ENCODE peak calls at places on chromosomes 1 and 21, in nine cellular contexts. S is IMR-90, O is Peyer's patch, B is H54, P is suprapubic skin, L is lower leg skin, T is sigmoid colon, J is A549, U is H1. I is an unnamed sample.

GRCh38 chr1:178961331-178961730 is 64.4 kb upstream of the FAM20B start:
- DNase-seq in U (no peak), S (no peak), P (no peak), J (no peak), B (no peak), L (no peak), O (no peak), T (no peak), I (no peak)

GRCh38 chr1:63063367-63063766 is 259.0 kb upstream of the FOXD3 start:
- DNase-seq in J (no peak), O (no peak), S (no peak), L (no peak), P (no peak), B (no peak), T (no peak), U (no peak), I (no peak)

GRCh38 chr1:181117648-181118449 is 29.3 kb downstream of the IER5 start:
- DNase-seq in J (peak), L (no peak), P (no peak), O (no peak), B (no peak), T (no peak), S (peak), U (no peak), I (no peak)

GRCh38 chr1:197467881-197468280 is 199.8 kb downstream of the CRB1 start:
- DNase-seq in L (no peak), P (no peak), S (peak), O (no peak), J (no peak), T (no peak), U (no peak), B (no peak), I (no peak)

GRCh38 chr1:184827600-184828368 is 73.1 kb upstream of the EDEM3 start:
- DNase-seq in B (peak), P (no peak), S (peak), T (no peak), L (no peak), J (no peak), O (no peak), U (peak), I (no peak)

GRCh38 chr1:38274974-38275373 is 228.4 kb upstream of the POU3F1 start:
- DNase-seq in T (peak), U (no peak), O (no peak), B (no peak), J (no peak), S (no peak), L (no peak), P (no peak), I (no peak)

GRCh38 chr1:94778808-94779207 is 41.3 kb upstream of the SLC44A3 start:
- DNase-seq in U (no peak), B (no peak), S (no peak), O (no peak), J (no peak), L (no peak), T (no peak), P (no peak), I (no peak)

GRCh38 chr1:19066874-19067186 is 110.4 kb upstream of the IFFO2 start:
- DNase-seq in P (no peak), B (no peak), T (no peak), O (no peak), S (no peak), J (no peak), U (no peak), L (no peak), I (no peak)

GRCh38 chr1:204186597-204186996 is 9.7 kb downstream of the KISS1 start:
- DNase-seq in B (no peak), J (no peak), O (no peak), T (no peak), P (no peak), L (no peak), S (no peak), U (no peak), I (no peak)

GRCh38 chr1:61083014-61083798 is 845 bp downstream of the NFIA start:
- DNase-seq in U (no peak), L (no peak), J (peak), T (no peak), O (no peak), B (no peak), P (no peak), S (no peak), I (peak)

GRCh38 chr1:63068626-63069025 is 253.7 kb upstream of the FOXD3 start:
- DNase-seq in P (no peak), L (no peak), J (no peak), O (no peak), T (no peak), S (no peak), U (no peak), B (peak), I (no peak)

GRCh38 chr1:9715536-9716226 is 64.2 kb downstream of the PIK3CD start:
- DNase-seq in P (no peak), J (no peak), O (peak), S (no peak), U (no peak), B (no peak), L (no peak), T (no peak), I (no peak)

GRCh38 chr1:19689131-19689757 is 24.6 kb downstream of the HTR6 start:
- DNase-seq in O (no peak), B (no peak), J (no peak), P (no peak), U (no peak), T (no peak), S (no peak), L (no peak), I (no peak)

GRCh38 chr1:21347072-21347581 is 56.9 kb upstream of the ECE1 start:
- DNase-seq in L (no peak), S (no peak), T (no peak), P (no peak), U (no peak), J (no peak), O (no peak), B (no peak), I (no peak)

GRCh38 chr1:62728963-62729362 is 40.8 kb upstream of the DOCK7 start:
- DNase-seq in S (no peak), P (no peak), U (no peak), L (no peak), B (no peak), T (no peak), J (no peak), O (no peak), I (no peak)

GRCh38 chr21:36800734-36801133 is 101.8 kb downstream of the SIM2 start:
- DNase-seq in L (no peak), S (no peak), T (no peak), U (no peak), P (no peak), O (no peak), J (no peak), B (no peak), I (no peak)

GRCh38 chr1:172351347-172351746 is 69.1 kb upstream of the C1orf105 start:
- DNase-seq in T (no peak), B (no peak), O (no peak), L (no peak), J (no peak), S (peak), P (no peak), U (no peak), I (no peak)

GRCh38 chr1:232853994-232854532 is 48.8 kb downstream of the MAP10 start:
- DNase-seq in U (no peak), L (no peak), B (no peak), J (no peak), S (peak), P (no peak), O (no peak), T (no peak), I (no peak)

GRCh38 chr1:59814180-59814900 is 409 bp upstream of the HOOK1 start:
- DNase-seq in J (peak), T (no peak), P (peak), L (peak), B (no peak), O (peak), S (no peak), U (peak), I (peak)

GRCh38 chr1:109296782-109297181 is 10.0 kb downstream of the MYBPHL start:
- DNase-seq in L (no peak), T (no peak), J (no peak), P (no peak), O (no peak), S (no peak), U (no peak), B (no peak), I (no peak)

GRCh38 chr21:35179990-35180557 is 131.0 kb upstream of the RUNX1 start:
- DNase-seq in O (no peak), U (no peak), J (no peak), B (peak), S (peak), T (no peak), L (no peak), P (no peak), I (no peak)

GRCh38 chr1:15132961-15133360 is 20.6 kb upstream of the TMEM51 start:
- DNase-seq in P (no peak), O (no peak), J (no peak), B (no peak), S (no peak), T (no peak), U (no peak), L (no peak), I (no peak)

GRCh38 chr1:235106457-235106856 is 22.2 kb downstream of the TOMM20 start:
- DNase-seq in S (no peak), P (no peak), O (no peak), T (no peak), J (no peak), B (no peak), U (no peak), L (no peak), I (no peak)

GRCh38 chr1:17527036-17527914 is 12.2 kb upstream of the ARHGEF10L start:
- DNase-seq in U (no peak), J (peak), S (peak), O (no peak), P (no peak), L (peak), B (no peak), T (no peak), I (peak)

GRCh38 chr1:196105901-196106300 is 502.3 kb downstream of the KCNT2 start:
- DNase-seq in B (no peak), L (no peak), U (no peak), S (no peak), P (no peak), O (no peak), T (no peak), J (no peak), I (no peak)

GRCh38 chr1:153534226-153534932 is 1.4 kb downstream of the S100A6 start:
- DNase-seq in O (no peak), T (peak), B (no peak), J (peak), L (peak), P (peak), U (no peak), S (peak), I (peak)

GRCh38 chr1:230938924-230939368 is 39.7 kb downstream of the TTC13 start:
- DNase-seq in O (no peak), L (no peak), B (no peak), T (no peak), U (no peak), S (no peak), J (no peak), P (no peak), I (no peak)

GRCh38 chr1:234499119-234500039 is 20.4 kb upstream of the TARBP1 start:
- DNase-seq in J (peak), S (peak), P (peak), T (peak), L (peak), O (peak), B (peak), U (no peak), I (peak)

GRCh38 chr1:180911640-180912161 is 996 bp upstream of the KIAA1614 start:
- DNase-seq in B (no peak), T (peak), O (no peak), P (peak), L (no peak), J (no peak), S (peak), U (no peak), I (peak)

GRCh38 chr1:219188331-219188803 is 14.7 kb downstream of the LYPLAL1 start:
- DNase-seq in U (no peak), B (no peak), L (no peak), J (no peak), T (no peak), O (no peak), S (no peak), P (no peak), I (no peak)

GRCh38 chr1:219189021-219189824 is 15.5 kb downstream of the LYPLAL1 start:
- DNase-seq in L (no peak), O (no peak), T (no peak), B (no peak), J (no peak), P (no peak), S (peak), U (no peak), I (no peak)

GRCh38 chr1:219184337-219184736 is 10.7 kb downstream of the LYPLAL1 start:
- DNase-seq in T (no peak), S (no peak), O (no peak), B (no peak), U (no peak), J (no peak), P (no peak), L (no peak), I (no peak)

GRCh38 chr1:219189942-219190341 is 16.3 kb downstream of the LYPLAL1 start:
- DNase-seq in L (no peak), P (no peak), O (no peak), S (no peak), U (no peak), J (no peak), T (no peak), B (no peak), I (no peak)

GRCh38 chr1:219185486-219186117 is 11.9 kb downstream of the LYPLAL1 start:
- DNase-seq in J (no peak), S (no peak), O (no peak), B (no peak), L (no peak), T (no peak), P (no peak), U (no peak), I (no peak)
- TF ChIP-seq POLR2A in J (no peak), S (no peak), O (no peak), B (no peak), L (no peak), T (no peak), P (no peak), U (no peak), I (no peak)

GRCh38 chr1:89843279-89844121 is 22.7 kb downstream of the LRRC8D start:
- DNase-seq in P (peak), S (peak), L (peak), T (peak), B (peak), U (no peak), J (peak), O (peak), I (peak)
- TF ChIP-seq POLR2A in P (no peak), S (peak), L (no peak), T (no peak), B (peak), U (peak), J (peak), O (no peak), I (no peak)

DNA sequence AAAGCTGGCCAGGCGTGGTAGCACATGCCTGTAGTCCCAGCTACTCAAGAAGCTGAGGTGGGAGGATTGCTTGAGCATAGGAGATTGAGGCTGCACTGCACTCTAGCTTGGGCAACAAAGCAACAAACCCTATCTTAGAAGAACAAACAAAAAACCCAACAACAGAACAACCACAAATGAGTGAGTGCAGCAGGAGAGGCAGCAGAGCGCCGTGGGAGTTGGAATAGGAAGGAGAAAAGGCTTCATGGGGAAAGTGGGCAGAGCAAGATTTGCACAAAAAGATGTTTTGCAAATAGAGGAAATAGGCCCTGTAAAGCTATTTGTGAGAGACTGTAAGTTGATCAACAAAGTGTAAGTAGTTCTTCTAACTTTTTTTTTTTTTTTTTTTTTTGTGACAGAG is 19.6 kb downstream of the SMAP2 start:
- DNase-seq in P (no peak), J (no peak), B (no peak), T (no peak), U (no peak), O (peak), S (no peak), L (no peak), I (no peak)
- TF ChIP-seq POLR2A in P (no peak), J (no peak), B (no peak), T (no peak), U (no peak), O (no peak), S (no peak), L (no peak), I (no peak)

GRCh38 chr1:239744851-239745250 is 346.8 kb upstream of the FMN2 start:
- DNase-seq in U (no peak), P (no peak), O (no peak), B (no peak), J (no peak), L (no peak), S (no peak), T (no peak), I (no peak)
- TF ChIP-seq POLR2A in U (no peak), P (no peak), O (no peak), B (no peak), J (no peak), L (no peak), S (no peak), T (no peak), I (no peak)

GRCh38 chr21:44354775-44355771 is 1.7 kb downstream of the TRPM2 start:
- DNase-seq in L (no peak), B (no peak), S (no peak), O (peak), P (no peak), T (no peak), J (no peak), U (no peak), I (no peak)

GRCh38 chr21:44351535-44352252 is 1.7 kb upstream of the TRPM2 start:
- DNase-seq in O (no peak), U (no peak), T (no peak), J (no peak), B (no peak), S (no peak), L (no peak), P (peak), I (no peak)

GRCh38 chr21:44352253-44352860 is 1.1 kb upstream of the TRPM2 start:
- DNase-seq in O (no peak), U (no peak), J (no peak), S (no peak), L (no peak), T (no peak), B (no peak), P (peak), I (no peak)

GRCh38 chr21:44353200-44353970 is at the start of gene TRPM2:
- DNase-seq in O (peak), P (peak), L (no peak), S (no peak), B (no peak), U (no peak), T (no peak), J (no peak), I (peak)

GRCh38 chr21:44354001-44354405 is 582 bp downstream of the TRPM2 start:
- DNase-seq in T (no peak), S (no peak), B (no peak), O (no peak), U (no peak), J (no peak), L (no peak), P (no peak), I (no peak)
- TF ChIP-seq POLR2A in T (no peak), S (no peak), B (no peak), O (no peak), U (no peak), J (no peak), L (no peak), P (no peak), I (no peak)

GRCh38 chr1:169682077-169682476 is 29.3 kb downstream of the SELL start:
- DNase-seq in J (no peak), S (no peak), B (no peak), U (no peak), L (no peak), P (no peak), O (no peak), T (no peak), I (no peak)
- TF ChIP-seq POLR2A in J (no peak), S (no peak), B (no peak), U (no peak), L (no peak), P (no peak), O (no peak), T (no peak), I (no peak)

GRCh38 chr1:24094554-24094953 is 17.4 kb downstream of the MYOM3 start:
- DNase-seq in J (no peak), S (no peak), P (no peak), L (no peak), U (no peak), O (no peak), T (no peak), B (no peak), I (no peak)

GRCh38 chr1:24097663-24098062 is 14.3 kb downstream of the MYOM3 start:
- DNase-seq in U (no peak), P (no peak), L (no peak), J (no peak), B (no peak), T (no peak), O (no peak), S (no peak), I (no peak)

GRCh38 chr1:24095140-24095859 is 16.6 kb downstream of the MYOM3 start:
- DNase-seq in U (no peak), J (no peak), O (no peak), S (no peak), L (no peak), P (no peak), T (no peak), B (no peak), I (no peak)

GRCh38 chr1:24096737-24097103 is 15.2 kb downstream of the MYOM3 start:
- DNase-seq in P (no peak), T (no peak), B (no peak), U (no peak), S (no peak), O (no peak), J (no peak), L (no peak), I (no peak)

DNA sequence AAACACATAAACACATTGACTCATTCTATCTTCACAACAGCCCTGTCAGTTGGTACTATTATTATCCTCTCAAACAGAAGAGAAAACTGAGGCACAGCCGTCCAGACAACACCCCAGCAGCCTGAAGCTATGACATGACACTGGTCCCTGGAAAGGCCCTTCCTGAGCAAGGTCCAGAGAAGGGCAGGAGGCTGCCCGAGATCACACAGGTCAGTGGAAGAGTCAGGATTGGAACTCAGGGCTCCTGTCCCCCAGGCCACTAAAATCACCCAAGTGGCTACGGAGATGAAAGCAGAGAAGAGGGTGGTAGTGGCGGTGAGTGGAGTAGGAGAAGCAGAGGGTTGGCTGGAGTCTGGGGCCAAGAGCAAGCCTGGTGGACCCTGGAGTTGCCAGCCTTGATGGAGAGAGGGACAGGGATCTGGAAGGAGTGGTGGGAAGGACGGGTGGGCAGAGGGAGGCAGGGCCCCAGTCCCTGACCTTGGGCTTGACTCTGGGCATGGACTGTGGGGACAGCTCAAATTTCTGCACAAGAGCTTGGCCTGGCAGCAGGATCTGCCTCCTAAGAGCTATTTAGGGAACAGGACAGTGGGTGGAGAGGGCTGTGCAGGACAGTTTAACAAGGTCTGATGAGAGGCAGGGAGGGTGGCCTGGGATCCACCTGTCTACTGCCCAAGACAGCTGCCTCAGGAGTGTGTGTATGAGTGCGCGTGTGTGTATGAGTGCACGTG is 15.8 kb downstream of the MYOM3 start:
- DNase-seq in J (no peak), T (no peak), O (no peak), U (no peak), S (no peak), L (no peak), P (no peak), B (no peak), I (no peak)
- TF ChIP-seq POLR2A in J (no peak), T (no peak), O (no peak), U (no peak), S (no peak), L (no peak), P (no peak), B (no peak), I (no peak)

DNA sequence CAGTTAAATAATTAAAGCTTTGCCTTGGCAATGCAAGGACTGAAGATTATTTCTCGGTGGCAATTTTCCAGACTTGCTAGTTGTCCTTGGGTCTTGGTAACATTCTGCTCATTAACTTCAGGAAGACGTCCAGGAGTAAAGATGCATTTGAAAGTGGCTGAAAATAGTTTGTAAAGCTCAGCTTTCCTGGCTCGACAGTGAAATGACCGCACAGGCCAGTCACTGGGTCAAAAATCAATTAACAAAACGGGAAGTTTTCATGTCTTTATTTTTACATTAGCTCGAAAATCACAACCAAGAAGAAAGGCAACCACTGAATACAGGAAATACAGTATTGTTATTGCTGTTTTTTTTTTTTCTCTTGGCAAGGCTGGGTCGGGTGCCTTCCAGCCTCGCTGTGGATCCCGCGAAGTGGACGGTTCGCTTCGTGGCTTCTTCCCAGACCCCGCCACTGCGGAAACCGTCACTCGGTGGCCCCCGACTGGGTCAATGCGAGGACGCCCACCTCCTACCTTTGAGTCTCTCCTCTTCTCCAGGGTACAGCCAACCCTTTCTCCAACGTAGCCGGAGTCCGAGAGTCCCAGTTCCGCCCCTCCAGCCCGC is 479 bp upstream of the SNX7 start:
- DNase-seq in O (no peak), J (no peak), L (no peak), B (no peak), P (no peak), T (no peak), S (peak), U (no peak), I (no peak)
- TF ChIP-seq POLR2A in O (no peak), J (peak), L (no peak), B (peak), P (no peak), T (no peak), S (no peak), U (no peak), I (no peak)

GRCh38 chr1:1630191-1630964 is 1.6 kb upstream of the MMP23B start:
- DNase-seq in O (peak), L (peak), U (peak), B (no peak), J (no peak), P (peak), S (no peak), T (peak), I (no peak)
- TF ChIP-seq POLR2A in O (peak), L (no peak), U (no peak), B (no peak), J (no peak), P (no peak), S (no peak), T (no peak), I (no peak)